ENCODE peak calls at places on chromosomes 13 and 19, in four cellular contexts. One of them, this sample, is unnamed.

GRCh38 chr19:50522881-50523280 is 9.2 kb upstream of the ASPDH start:
- DNase-seq in neural progenitor cell: no peak
- DNase-seq in glutamatergic neuron: no peak
- DNase-seq in psoas muscle: no peak
- DNase-seq in this sample: no peak

GRCh38 chr13:113116871-113117271 is 5.7 kb upstream of the F10 start:
- DNase-seq in neural progenitor cell: no peak
- DNase-seq in glutamatergic neuron: no peak
- DNase-seq in psoas muscle: no peak
- DNase-seq in this sample: no peak

GRCh38 chr13:28273919-28274318 is 135.6 kb downstream of the PAN3 start:
- DNase-seq in neural progenitor cell: peak; percentile 6
- DNase-seq in glutamatergic neuron: no peak
- DNase-seq in psoas muscle: no peak
- DNase-seq in this sample: no peak

GRCh38 chr19:16520986-16521624 is 21.1 kb downstream of the CHERP start:
- DNase-seq in neural progenitor cell: no peak
- DNase-seq in glutamatergic neuron: no peak
- DNase-seq in psoas muscle: no peak
- DNase-seq in this sample: no peak

GRCh38 chr19:5607318-5608270 is 15.0 kb downstream of the SAFB2 start:
- DNase-seq in neural progenitor cell: no peak
- DNase-seq in glutamatergic neuron: no peak
- DNase-seq in psoas muscle: peak; percentile 27
- DNase-seq in this sample: no peak

GRCh38 chr19:35044317-35045117 is 3.0 kb downstream of the HPN start:
- DNase-seq in neural progenitor cell: peak; percentile 60
- DNase-seq in glutamatergic neuron: peak; percentile 81
- DNase-seq in psoas muscle: peak; percentile 82
- DNase-seq in this sample: peak; percentile 75

GRCh38 chr13:113758651-113759524 is at the start of gene TMEM255B:
- DNase-seq in neural progenitor cell: peak; percentile 91
- DNase-seq in glutamatergic neuron: peak; percentile 89
- DNase-seq in psoas muscle: peak; percentile 90
- DNase-seq in this sample: peak; percentile 92

GRCh38 chr13:87656311-87656710 is 14.9 kb upstream of the SLITRK5 start:
- DNase-seq in neural progenitor cell: peak; percentile 20
- DNase-seq in glutamatergic neuron: no peak
- DNase-seq in psoas muscle: no peak
- DNase-seq in this sample: no peak

GRCh38 chr19:54100560-54100959 is at the start of gene OSCAR:
- DNase-seq in neural progenitor cell: no peak
- DNase-seq in glutamatergic neuron: no peak
- DNase-seq in psoas muscle: no peak
- DNase-seq in this sample: no peak

GRCh38 chr19:45506991-45507863 is at the start of gene VASP:
- DNase-seq in neural progenitor cell: peak; percentile 84
- DNase-seq in glutamatergic neuron: peak; percentile 85
- DNase-seq in psoas muscle: peak; percentile 90
- DNase-seq in this sample: peak; percentile 83
- TF ChIP-seq CTCF in neural progenitor cell: no peak
- TF ChIP-seq CTCF in glutamatergic neuron: no peak
- TF ChIP-seq CTCF in psoas muscle: no peak
- TF ChIP-seq CTCF in this sample: no peak

DNA sequence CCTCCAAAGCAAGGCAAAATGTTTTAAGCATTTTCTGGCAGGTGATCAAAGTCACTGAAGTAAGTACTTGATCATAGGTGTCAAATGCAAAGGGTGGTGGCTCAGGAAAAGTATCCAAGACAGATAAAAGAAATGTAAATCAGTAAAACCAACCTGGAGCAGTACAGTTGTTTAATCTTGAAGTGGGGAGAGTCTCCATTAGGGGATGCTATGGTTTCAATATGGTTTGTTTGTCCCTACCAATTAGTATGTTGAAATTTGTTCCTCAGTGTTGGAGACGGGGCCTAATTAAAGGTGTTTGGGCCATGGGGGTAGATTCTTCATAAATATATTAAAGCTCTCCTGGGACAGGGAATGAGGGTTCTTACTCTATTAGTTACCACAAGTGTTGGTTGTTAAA is 1781.7 kb upstream of the PRR20A start:
- DNase-seq in neural progenitor cell: no peak
- DNase-seq in glutamatergic neuron: no peak
- DNase-seq in psoas muscle: no peak
- DNase-seq in this sample: no peak
- TF ChIP-seq CTCF in neural progenitor cell: peak; percentile 22
- TF ChIP-seq CTCF in glutamatergic neuron: no peak
- TF ChIP-seq CTCF in psoas muscle: no peak
- TF ChIP-seq CTCF in this sample: no peak

DNA sequence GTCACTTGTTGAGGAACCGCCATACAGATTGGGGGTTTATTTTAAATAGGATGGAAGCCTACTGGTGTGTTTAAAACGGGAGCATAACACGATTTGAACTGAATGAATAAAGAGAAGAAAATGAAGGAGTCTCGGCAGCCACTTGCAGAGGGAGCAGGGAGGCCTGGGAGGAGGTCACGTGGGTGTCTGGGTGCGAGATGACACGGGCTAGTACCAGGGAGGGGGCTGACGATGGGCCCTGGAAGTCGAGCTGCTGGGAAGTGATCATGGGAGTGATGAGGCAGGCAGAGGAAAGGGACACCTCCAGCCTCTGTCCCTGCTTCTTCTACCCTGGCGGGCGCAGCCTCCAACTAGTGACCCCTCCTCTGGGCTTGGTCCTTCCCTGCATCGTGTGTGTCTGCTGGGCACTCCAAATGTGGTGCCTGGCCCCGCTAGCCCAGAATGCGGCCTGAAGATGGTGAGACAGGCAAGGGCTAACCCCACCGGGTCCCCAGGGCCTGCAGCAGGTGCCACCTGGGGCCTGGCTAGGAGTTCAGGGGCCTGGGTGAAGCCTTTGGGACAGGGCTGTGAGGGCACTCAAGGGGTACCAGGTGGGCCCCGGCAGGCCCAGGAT is 35.5 kb downstream of the CRTC1 start:
- DNase-seq in neural progenitor cell: no peak
- DNase-seq in glutamatergic neuron: no peak
- DNase-seq in psoas muscle: no peak
- DNase-seq in this sample: no peak
- TF ChIP-seq CTCF in neural progenitor cell: no peak
- TF ChIP-seq CTCF in glutamatergic neuron: no peak
- TF ChIP-seq CTCF in psoas muscle: no peak
- TF ChIP-seq CTCF in this sample: no peak

GRCh38 chr19:15454371-15454800 is 4.6 kb upstream of the WIZ start:
- DNase-seq in neural progenitor cell: no peak
- DNase-seq in glutamatergic neuron: no peak
- DNase-seq in psoas muscle: peak; percentile 54
- DNase-seq in this sample: no peak
- TF ChIP-seq CTCF in neural progenitor cell: peak; percentile 32
- TF ChIP-seq CTCF in glutamatergic neuron: no peak
- TF ChIP-seq CTCF in psoas muscle: peak; percentile 15
- TF ChIP-seq CTCF in this sample: no peak

DNA sequence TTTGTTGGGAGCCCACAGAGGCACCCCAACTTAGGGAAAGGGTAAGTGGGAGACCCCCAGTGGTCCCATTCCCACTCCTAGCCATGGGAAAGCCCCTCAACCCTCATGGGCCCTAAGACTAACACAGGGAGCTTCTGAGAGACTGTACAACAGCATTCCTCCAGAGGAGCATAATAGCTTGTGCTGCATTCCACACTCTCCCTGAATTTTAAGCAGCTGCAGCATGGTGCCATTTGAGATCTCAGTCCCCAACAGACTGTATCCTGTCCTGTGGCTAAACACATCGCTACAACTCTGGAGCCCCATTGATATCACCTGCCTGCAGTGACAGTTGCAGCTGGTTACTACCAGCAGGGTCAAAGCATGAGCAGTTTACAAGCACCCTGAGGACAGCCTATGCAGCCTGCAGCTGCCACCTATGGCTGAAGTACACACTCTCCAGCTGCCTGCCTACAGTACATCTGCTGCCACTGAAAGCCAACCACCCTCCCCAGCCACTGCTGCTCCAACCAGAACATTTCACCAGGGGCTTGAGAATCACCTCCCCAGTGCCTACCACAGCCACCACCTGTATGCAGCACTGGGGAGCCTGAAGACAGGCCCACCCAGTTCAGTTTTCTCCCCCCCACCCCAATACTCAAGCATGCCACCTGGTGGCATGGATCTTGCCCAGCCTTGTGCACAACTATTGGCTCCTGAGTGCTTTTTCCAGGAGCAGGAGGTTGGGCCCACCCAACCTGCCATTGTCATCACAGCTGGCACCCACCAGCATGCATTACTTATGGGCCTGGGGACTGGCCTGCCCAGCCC is 557.3 kb downstream of the GPC5 start:
- DNase-seq in neural progenitor cell: peak; percentile 58
- DNase-seq in glutamatergic neuron: no peak
- DNase-seq in psoas muscle: no peak
- DNase-seq in this sample: no peak
- TF ChIP-seq CTCF in neural progenitor cell: no peak
- TF ChIP-seq CTCF in glutamatergic neuron: no peak
- TF ChIP-seq CTCF in psoas muscle: no peak
- TF ChIP-seq CTCF in this sample: no peak

GRCh38 chr13:99871249-99871898 is 100.2 kb downstream of the ZIC5 start:
- DNase-seq in neural progenitor cell: no peak
- DNase-seq in glutamatergic neuron: no peak
- DNase-seq in psoas muscle: no peak
- DNase-seq in this sample: no peak
- TF ChIP-seq CTCF in neural progenitor cell: no peak
- TF ChIP-seq CTCF in glutamatergic neuron: no peak
- TF ChIP-seq CTCF in psoas muscle: no peak
- TF ChIP-seq CTCF in this sample: no peak

DNA sequence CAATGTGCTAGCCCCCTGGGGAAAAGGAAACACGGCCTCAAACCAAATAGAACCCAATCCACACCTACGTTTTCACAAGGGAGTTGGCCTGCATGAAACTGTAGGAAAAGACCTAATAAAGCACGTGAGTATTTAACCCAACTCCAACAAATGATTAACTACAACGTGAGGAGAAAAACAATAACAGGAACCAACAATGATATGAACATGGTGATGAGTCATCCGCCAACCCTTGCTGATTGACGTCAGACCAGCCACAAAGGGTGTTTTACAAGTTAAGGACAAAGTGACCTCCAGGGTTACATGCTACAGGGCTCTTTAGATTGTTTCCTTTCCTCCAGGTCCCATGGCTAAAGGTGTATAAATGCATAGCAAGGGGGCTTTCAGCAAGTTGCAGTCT is 460.5 kb downstream of the COG6 start:
- DNase-seq in neural progenitor cell: no peak
- DNase-seq in glutamatergic neuron: no peak
- DNase-seq in psoas muscle: no peak
- DNase-seq in this sample: peak; percentile 28
- TF ChIP-seq CTCF in neural progenitor cell: no peak
- TF ChIP-seq CTCF in glutamatergic neuron: no peak
- TF ChIP-seq CTCF in psoas muscle: no peak
- TF ChIP-seq CTCF in this sample: no peak

This sample was measured in GM10248.